ENCODE peak calls at places on chromosomes 1 and 21, in four cellular contexts. One of them, this sample, is unnamed.

GRCh38 chr1:178649582-178650350 is 75.3 kb upstream of the RALGPS2 start:
- DNase-seq in aorta: no peak
- DNase-seq in OCI-LY7: no peak
- DNase-seq in A549: no peak
- DNase-seq in this sample: no peak

GRCh38 chr1:219185486-219186117 is 11.9 kb downstream of the LYPLAL1 start:
- DNase-seq in aorta: no peak
- DNase-seq in OCI-LY7: no peak
- DNase-seq in A549: no peak
- DNase-seq in this sample: no peak

GRCh38 chr1:217136895-217137205 is 413.6 kb upstream of the ESRRG start:
- DNase-seq in aorta: no peak
- DNase-seq in OCI-LY7: no peak
- DNase-seq in A549: no peak
- DNase-seq in this sample: peak

GRCh38 chr1:197998110-197998509 is 80.9 kb downstream of the LHX9 start:
- DNase-seq in aorta: no peak
- DNase-seq in OCI-LY7: no peak
- DNase-seq in A549: no peak
- DNase-seq in this sample: no peak

GRCh38 chr1:222023025-222023424 is 281.1 kb upstream of the DUSP10 start:
- DNase-seq in aorta: no peak
- DNase-seq in OCI-LY7: no peak
- DNase-seq in A549: no peak
- DNase-seq in this sample: no peak

GRCh38 chr1:232667094-232667780 is 37.3 kb upstream of the SIPA1L2 start:
- DNase-seq in aorta: no peak
- DNase-seq in OCI-LY7: peak
- DNase-seq in A549: no peak
- DNase-seq in this sample: peak

GRCh38 chr1:232886304-232886703 is 64.1 kb upstream of the NTPCR start:
- DNase-seq in aorta: no peak
- DNase-seq in OCI-LY7: no peak
- DNase-seq in A549: no peak
- DNase-seq in this sample: no peak

GRCh38 chr21:26572668-26573381 is at the start of gene CYYR1:
- DNase-seq in aorta: no peak
- DNase-seq in OCI-LY7: no peak
- DNase-seq in A549: no peak
- DNase-seq in this sample: no peak

GRCh38 chr1:212691561-212692071 is 8.0 kb downstream of the BATF3 start:
- DNase-seq in aorta: no peak
- DNase-seq in OCI-LY7: no peak
- DNase-seq in A549: no peak
- DNase-seq in this sample: no peak

GRCh38 chr1:67686272-67687197 is 1.5 kb downstream of the GADD45A start:
- DNase-seq in aorta: peak
- DNase-seq in OCI-LY7: peak
- DNase-seq in A549: peak
- DNase-seq in this sample: peak

GRCh38 chr1:185652348-185652747 is 81.8 kb upstream of the HMCN1 start:
- DNase-seq in aorta: no peak
- DNase-seq in OCI-LY7: peak
- DNase-seq in A549: peak
- DNase-seq in this sample: peak

GRCh38 chr1:113783254-113784103 is 24.2 kb upstream of the PHTF1 start:
- DNase-seq in aorta: no peak
- DNase-seq in OCI-LY7: peak
- DNase-seq in A549: no peak
- DNase-seq in this sample: peak
- H3K27ac ChIP-seq in aorta: no peak
- H3K27ac ChIP-seq in OCI-LY7: peak
- H3K27ac ChIP-seq in A549: no peak
- H3K27ac ChIP-seq in this sample: peak

GRCh38 chr1:9065213-9065751 is 4.2 kb downstream of the SLC2A5 start:
- DNase-seq in aorta: no peak
- DNase-seq in OCI-LY7: peak
- DNase-seq in A549: no peak
- DNase-seq in this sample: peak

GRCh38 chr1:9069324-9070100 is at the start of gene SLC2A5:
- DNase-seq in aorta: no peak
- DNase-seq in OCI-LY7: peak
- DNase-seq in A549: no peak
- DNase-seq in this sample: peak

GRCh38 chr1:9070421-9071015 is 1.1 kb upstream of the SLC2A5 start:
- DNase-seq in aorta: no peak
- DNase-seq in OCI-LY7: no peak
- DNase-seq in A549: no peak
- DNase-seq in this sample: peak

GRCh38 chr1:9068971-9069323 is 488 bp downstream of the SLC2A5 start:
- DNase-seq in aorta: no peak
- DNase-seq in OCI-LY7: peak
- DNase-seq in A549: no peak
- DNase-seq in this sample: peak

DNA sequence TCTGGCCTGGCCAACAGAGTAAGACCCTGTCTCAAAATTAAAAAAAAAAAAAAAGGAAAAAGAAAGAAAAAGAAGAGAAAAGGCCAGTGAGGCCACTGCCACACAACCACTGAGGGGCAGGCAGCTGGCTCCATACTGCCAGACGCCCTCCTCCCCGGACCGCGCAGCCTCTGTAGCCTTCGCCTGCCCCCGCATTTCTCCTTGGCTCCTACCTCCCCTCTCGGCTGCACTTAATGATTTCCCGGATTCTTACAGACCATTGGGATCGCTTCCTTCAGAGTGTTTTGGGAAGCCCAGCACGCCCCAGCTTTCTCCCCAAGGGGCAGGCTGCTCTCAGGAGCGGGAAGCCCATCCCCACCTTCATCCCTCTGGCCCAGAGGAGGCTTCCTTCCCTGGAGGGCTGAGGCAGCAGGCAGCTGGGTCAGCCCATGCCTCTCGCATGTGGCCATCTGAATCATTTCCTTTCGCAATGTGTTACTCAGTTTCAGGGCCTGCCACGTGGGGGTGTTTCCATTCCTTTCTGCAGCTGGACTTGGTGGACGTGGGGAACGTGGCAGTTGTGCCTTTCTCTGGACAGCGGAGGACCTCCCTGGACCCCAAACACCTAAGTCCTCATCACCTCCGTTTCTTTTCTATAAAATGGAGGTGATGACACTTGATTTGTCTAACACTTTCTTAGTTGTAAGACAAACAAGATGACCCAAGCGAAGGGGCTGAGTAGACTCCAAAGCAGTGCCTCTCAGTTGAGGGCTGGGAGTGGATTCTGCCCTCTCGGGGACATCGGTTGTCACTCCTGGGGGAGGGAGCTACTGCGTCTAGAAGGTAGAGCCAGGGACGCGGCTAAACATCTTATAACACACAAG is 2.3 kb downstream of the SLC2A5 start:
- DNase-seq in aorta: peak
- DNase-seq in OCI-LY7: peak
- DNase-seq in A549: no peak
- DNase-seq in this sample: peak
- H3K27ac ChIP-seq in aorta: no peak
- H3K27ac ChIP-seq in OCI-LY7: peak
- H3K27ac ChIP-seq in A549: no peak
- H3K27ac ChIP-seq in this sample: peak

GRCh38 chr1:94067196-94067595 is 53.8 kb downstream of the ABCA4 start:
- DNase-seq in aorta: no peak
- DNase-seq in OCI-LY7: no peak
- DNase-seq in A549: no peak
- DNase-seq in this sample: no peak
- H3K27ac ChIP-seq in aorta: no peak
- H3K27ac ChIP-seq in OCI-LY7: no peak
- H3K27ac ChIP-seq in A549: peak
- H3K27ac ChIP-seq in this sample: no peak

DNA sequence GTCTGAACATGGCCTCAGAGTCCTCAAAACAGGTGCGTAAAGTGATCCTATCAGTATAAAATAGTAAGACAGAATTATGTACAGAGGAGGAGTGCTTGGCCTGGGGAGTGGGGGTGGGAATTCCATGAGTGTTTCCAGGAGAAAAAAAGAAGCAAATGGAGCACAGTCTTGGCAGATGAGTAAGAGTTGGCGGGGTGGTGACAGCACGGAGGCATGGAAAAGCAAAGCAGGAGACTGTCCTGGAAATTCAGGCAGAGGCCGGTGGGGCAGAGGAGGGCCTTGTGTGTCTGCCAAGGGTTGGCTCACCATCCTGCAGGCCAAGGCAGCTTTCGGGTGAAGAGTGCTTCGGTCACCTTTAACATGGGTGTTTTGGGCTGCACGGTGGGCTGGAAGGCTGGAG is 63.4 kb downstream of the OPTC start:
- DNase-seq in aorta: peak
- DNase-seq in OCI-LY7: no peak
- DNase-seq in A549: no peak
- DNase-seq in this sample: no peak
- H3K27ac ChIP-seq in aorta: peak
- H3K27ac ChIP-seq in OCI-LY7: no peak
- H3K27ac ChIP-seq in A549: peak
- H3K27ac ChIP-seq in this sample: no peak

DNA sequence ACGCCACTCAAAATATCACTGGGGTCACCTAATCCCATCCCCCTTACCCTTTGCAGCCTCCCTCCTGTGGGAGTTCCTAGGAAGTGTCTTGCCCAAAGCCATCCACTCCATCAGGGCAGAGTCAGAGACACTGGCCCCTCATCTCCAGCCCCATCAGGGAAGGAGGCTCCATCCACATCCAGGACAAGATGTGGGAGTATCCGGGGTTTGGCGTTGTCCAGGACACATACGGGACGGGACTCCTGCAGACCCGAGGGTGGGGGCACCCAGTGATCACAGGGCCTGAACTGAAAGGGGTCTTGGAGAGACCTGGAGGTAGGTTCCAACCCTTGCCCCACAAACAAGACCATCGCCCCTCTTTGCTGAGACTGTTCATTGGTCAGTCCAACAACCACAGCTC is 348.2 kb downstream of the MATN1 start:
- DNase-seq in aorta: no peak
- DNase-seq in OCI-LY7: no peak
- DNase-seq in A549: no peak
- DNase-seq in this sample: no peak
- H3K27ac ChIP-seq in aorta: no peak
- H3K27ac ChIP-seq in OCI-LY7: no peak
- H3K27ac ChIP-seq in A549: no peak
- H3K27ac ChIP-seq in this sample: no peak

GRCh38 chr1:94428441-94428840 is 10.3 kb downstream of the ABCD3 start:
- DNase-seq in aorta: no peak
- DNase-seq in OCI-LY7: no peak
- DNase-seq in A549: no peak
- DNase-seq in this sample: no peak
- H3K27ac ChIP-seq in aorta: no peak
- H3K27ac ChIP-seq in OCI-LY7: no peak
- H3K27ac ChIP-seq in A549: no peak
- H3K27ac ChIP-seq in this sample: no peak

GRCh38 chr1:24441996-24442668 is 26.5 kb downstream of the NIPAL3 start:
- DNase-seq in aorta: no peak
- DNase-seq in OCI-LY7: no peak
- DNase-seq in A549: no peak
- DNase-seq in this sample: no peak

GRCh38 chr1:24442764-24443163 is 27.2 kb downstream of the NIPAL3 start:
- DNase-seq in aorta: no peak
- DNase-seq in OCI-LY7: no peak
- DNase-seq in A549: no peak
- DNase-seq in this sample: no peak

GRCh38 chr1:24443241-24443656 is 27.6 kb downstream of the NIPAL3 start:
- DNase-seq in aorta: no peak
- DNase-seq in OCI-LY7: no peak
- DNase-seq in A549: no peak
- DNase-seq in this sample: no peak

GRCh38 chr1:24438423-24438901 is 22.9 kb downstream of the NIPAL3 start:
- DNase-seq in aorta: no peak
- DNase-seq in OCI-LY7: no peak
- DNase-seq in A549: no peak
- DNase-seq in this sample: no peak

GRCh38 chr1:24441480-24441879 is 25.9 kb downstream of the NIPAL3 start:
- DNase-seq in aorta: no peak
- DNase-seq in OCI-LY7: no peak
- DNase-seq in A549: no peak
- DNase-seq in this sample: no peak
- H3K27ac ChIP-seq in aorta: no peak
- H3K27ac ChIP-seq in OCI-LY7: no peak
- H3K27ac ChIP-seq in A549: no peak
- H3K27ac ChIP-seq in this sample: no peak

This sample was measured in small intestine.